ENCODE peak calls at places on chromosomes 2 and 18, in four cellular contexts. R is K562, V is GM12878, Y is H1. H is an unnamed sample.

GRCh38 chr18:23131693-23132319 is 3.5 kb upstream of the CABLES1 start:
- DNase-seq in R (peak; percentile 79), V (peak; percentile 58), Y (no peak), H (peak; percentile 73)

GRCh38 chr2:37226863-37227262 is 4.5 kb downstream of the CEBPZ start:
- DNase-seq in R (no peak), V (no peak), Y (no peak), H (no peak)

GRCh38 chr18:240175-240574 is 27.7 kb downstream of the THOC1 start:
- DNase-seq in R (no peak), V (no peak), Y (no peak), H (no peak)

GRCh38 chr2:228474466-228474865 is 293.0 kb upstream of the SPHKAP start:
- DNase-seq in R (no peak), V (no peak), Y (no peak), H (no peak)

GRCh38 chr18:8357320-8357719 is 251.9 kb upstream of the RAB12 start:
- DNase-seq in R (no peak), V (no peak), Y (no peak), H (no peak)

GRCh38 chr2:236964291-236964690 is 121.4 kb upstream of the COPS8 start:
- DNase-seq in R (no peak), V (no peak), Y (no peak), H (no peak)

GRCh38 chr18:1483386-1483785 is 578.7 kb downstream of the ADCYAP1 start:
- DNase-seq in R (no peak), V (no peak), Y (no peak), H (no peak)

GRCh38 chr18:25005602-25006375 is 346.2 kb downstream of the ZNF521 start:
- DNase-seq in R (no peak), V (no peak), Y (no peak), H (no peak)

GRCh38 chr2:209383212-209383611 is 40.6 kb upstream of the MAP2 start:
- DNase-seq in R (no peak), V (no peak), Y (no peak), H (peak; percentile 79)

GRCh38 chr2:109322111-109322510 is 193.1 kb downstream of the SH3RF3 start:
- DNase-seq in R (no peak), V (no peak), Y (no peak), H (no peak)
- TF ChIP-seq EGR1 in R (no peak), V (no peak), Y (no peak), H (no peak)

DNA sequence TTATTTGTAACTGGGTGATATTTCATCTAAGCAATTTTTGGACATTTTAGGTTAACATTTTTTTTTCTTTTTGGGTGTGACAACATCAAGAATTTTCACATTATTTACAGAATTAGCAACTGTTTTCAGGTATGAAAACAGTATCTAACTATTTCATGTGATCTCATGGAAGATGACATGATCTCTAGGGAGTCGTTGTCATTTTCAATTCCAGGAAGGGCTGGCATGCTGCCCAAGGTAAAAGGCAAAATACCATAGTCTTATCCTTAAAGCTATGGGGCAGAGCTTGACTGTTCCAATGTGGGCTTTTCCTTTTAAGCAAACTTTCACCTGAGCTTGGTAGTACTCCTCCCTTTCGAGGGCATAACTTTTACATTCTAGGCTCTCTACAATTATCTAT is 443.7 kb downstream of the DSEL start:
- DNase-seq in R (no peak), V (no peak), Y (no peak), H (no peak)
- TF ChIP-seq EGR1 in R (no peak), V (no peak), Y (no peak), H (no peak)

DNA sequence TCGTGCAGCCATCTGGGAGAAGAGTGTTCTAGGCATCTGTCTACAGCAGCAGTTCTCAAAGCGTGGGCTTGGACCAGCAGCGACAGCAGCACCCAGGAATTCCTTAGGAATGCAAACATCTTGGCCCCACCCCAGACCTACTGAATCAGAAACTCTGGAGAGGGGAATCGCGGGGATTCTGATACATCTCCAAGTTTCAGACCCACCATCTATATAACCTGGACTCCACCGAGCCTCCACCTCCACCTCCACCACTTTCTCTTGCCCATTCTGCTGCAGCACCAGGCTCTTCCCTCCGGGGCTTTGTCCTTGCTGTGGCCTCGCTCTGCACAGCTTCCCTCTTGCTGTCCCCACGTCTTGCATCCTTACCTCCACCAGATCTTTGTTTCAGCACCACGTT is 256.4 kb downstream of the BCL2 start:
- DNase-seq in R (no peak), V (no peak), Y (no peak), H (no peak)
- TF ChIP-seq EGR1 in R (no peak), V (no peak), Y (no peak), H (no peak)

GRCh38 chr2:75074708-75075107 is 116.3 kb downstream of the POLE4 start:
- DNase-seq in R (no peak), V (no peak), Y (no peak), H (no peak)

GRCh38 chr2:75077909-75078308 is 119.5 kb downstream of the POLE4 start:
- DNase-seq in R (no peak), V (no peak), Y (no peak), H (no peak)

GRCh38 chr2:75079575-75079974 is 119.7 kb downstream of the TACR1 start:
- DNase-seq in R (no peak), V (no peak), Y (no peak), H (no peak)

GRCh38 chr2:75074228-75074627 is 115.8 kb downstream of the POLE4 start:
- DNase-seq in R (no peak), V (no peak), Y (no peak), H (no peak)

DNA sequence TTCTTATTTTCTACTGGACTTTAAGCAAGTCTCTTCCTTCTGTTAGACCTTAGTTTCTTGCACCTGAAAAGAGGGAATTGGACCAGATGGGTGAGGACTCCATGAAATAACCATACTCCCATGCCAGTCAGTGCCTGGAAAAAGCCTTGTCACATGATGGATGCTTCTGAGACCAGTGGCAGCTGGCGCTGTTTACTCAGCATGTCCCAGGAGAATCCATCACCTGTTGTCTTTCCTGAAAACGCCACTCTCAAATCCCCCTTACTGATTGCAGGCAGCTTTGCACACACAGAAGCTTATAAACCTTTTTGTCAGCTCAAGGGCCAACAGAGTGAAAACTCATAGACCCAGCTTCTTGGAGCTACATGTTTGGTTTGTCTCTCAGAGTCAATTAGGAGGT is 117.6 kb downstream of the POLE4 start:
- DNase-seq in R (no peak), V (no peak), Y (no peak), H (no peak)
- TF ChIP-seq EGR1 in R (no peak), V (no peak), Y (no peak), H (no peak)

DNA sequence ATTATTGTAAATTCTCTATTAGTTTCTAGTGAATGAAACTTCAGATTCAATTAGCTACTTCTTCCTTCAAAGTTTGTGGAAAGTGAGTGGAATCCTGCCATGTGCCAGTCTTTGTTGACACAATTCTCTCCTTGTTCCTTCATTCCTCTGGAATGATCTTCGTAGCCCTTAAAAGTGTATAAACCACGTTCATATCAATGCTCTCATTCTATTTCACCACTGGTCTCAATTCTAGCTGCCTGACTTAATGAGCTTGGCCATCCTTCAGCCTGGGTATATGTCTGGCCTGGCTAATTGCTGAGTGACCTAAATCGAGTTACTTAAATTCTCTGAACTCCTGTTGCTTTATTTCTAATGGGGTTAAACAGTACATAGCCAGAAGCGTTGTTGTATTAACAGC is 43.5 kb downstream of the INSIG2 start:
- DNase-seq in R (no peak), V (no peak), Y (no peak), H (no peak)
- TF ChIP-seq EGR1 in R (no peak), V (no peak), Y (no peak), H (no peak)

GRCh38 chr2:84879595-84880394 is 1.1 kb downstream of the TRABD2A start:
- DNase-seq in R (no peak), V (no peak), Y (peak; percentile 65), H (no peak)

GRCh38 chr2:84881581-84882414 is 914 bp upstream of the TRABD2A start:
- DNase-seq in R (peak; percentile 68), V (no peak), Y (peak; percentile 92), H (peak; percentile 71)

GRCh38 chr2:84880395-84880644 is 564 bp downstream of the TRABD2A start:
- DNase-seq in R (no peak), V (no peak), Y (no peak), H (no peak)

GRCh38 chr2:84882415-84882738 is 1.5 kb upstream of the TRABD2A start:
- DNase-seq in R (no peak), V (no peak), Y (no peak), H (no peak)

GRCh38 chr2:84880645-84881521 is at the start of gene TRABD2A:
- DNase-seq in R (peak; percentile 34), V (no peak), Y (peak; percentile 84), H (no peak)
- TF ChIP-seq EGR1 in R (peak; percentile 17), V (peak; percentile 47), Y (peak; percentile 70), H (peak; percentile 38)

GRCh38 chr18:47075098-47075883 is 39.9 kb upstream of the ELOA2 start:
- DNase-seq in R (no peak), V (no peak), Y (no peak), H (peak; percentile 57)

GRCh38 chr18:47077111-47077510 is 41.7 kb upstream of the ELOA2 start:
- DNase-seq in R (no peak), V (no peak), Y (no peak), H (no peak)

DNA sequence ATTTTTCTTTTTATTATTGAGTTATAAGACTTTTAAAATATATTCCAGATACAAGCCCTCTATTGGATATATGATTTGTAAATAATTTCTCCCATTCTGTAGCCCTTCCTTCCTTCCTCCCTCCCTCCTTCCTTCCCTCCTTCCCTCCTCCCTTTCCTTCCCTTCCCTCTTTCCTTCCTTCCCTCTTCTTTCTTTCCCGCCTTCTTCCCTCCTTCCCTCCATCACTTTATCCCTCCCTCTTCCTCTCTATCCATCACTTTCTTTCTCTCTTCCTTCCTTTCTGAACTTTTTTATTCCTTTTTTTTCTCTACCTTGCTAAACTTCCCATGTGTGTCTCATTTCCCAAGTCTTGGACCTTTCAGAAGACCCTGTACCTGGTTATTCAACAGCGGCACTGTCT is 45.5 kb upstream of the ELOA2 start:
- DNase-seq in R (no peak), V (no peak), Y (no peak), H (no peak)
- TF ChIP-seq EGR1 in R (no peak), V (no peak), Y (no peak), H (no peak)

DNA sequence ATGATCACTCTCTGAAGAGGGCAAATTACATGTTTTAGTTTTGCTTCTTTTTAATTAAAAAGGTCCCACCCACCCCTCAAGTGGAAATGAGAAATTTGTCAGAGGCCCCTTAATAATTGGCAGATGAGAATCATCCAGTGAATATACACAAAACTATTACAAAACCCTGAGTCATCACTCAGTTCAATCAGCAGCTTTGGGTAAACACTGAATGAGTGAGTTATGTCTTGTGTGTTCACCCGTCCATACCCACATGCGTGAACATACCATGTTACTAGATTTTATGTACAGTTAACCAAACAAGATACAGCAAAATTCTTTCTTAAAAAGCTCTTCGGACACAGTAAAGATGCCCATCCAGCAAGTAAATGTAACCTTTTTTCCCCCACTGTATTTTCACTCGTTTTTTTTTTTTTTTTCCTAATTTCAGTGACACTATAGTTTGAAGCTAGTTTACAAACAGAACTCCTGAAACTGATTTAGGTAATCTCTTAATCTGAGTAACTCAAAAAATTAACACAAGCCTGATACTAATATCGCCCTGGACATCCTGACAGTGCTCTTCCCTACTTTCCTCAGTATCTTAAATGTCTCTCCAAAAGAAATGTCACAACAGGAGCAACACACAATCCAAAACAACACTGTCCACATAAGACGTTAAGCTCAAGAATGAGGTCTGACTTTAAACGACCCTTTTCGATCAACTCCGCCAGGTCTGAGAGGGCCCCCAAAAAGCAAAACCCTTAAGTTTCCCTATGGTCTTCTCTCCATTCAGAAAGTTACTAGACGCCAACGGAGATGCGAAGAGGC is 1.3 kb downstream of the PSME4 start:
- DNase-seq in R (peak; percentile 57), V (no peak), Y (no peak), H (peak; percentile 51)
- TF ChIP-seq EGR1 in R (no peak), V (no peak), Y (no peak), H (no peak)